ENCODE peak calls at places on chromosomes 7 and 10, in nine cellular contexts. L is left lung, Q is transverse colon, C is cardiac fibroblast, P is lung, B is Calu3, T is GM13977, D is adrenal gland, O is neural progenitor cell. W is an unnamed sample.

GRCh38 chr7:150620061-150620460 is 12.1 kb downstream of the GIMAP6 start:
- DNase-seq in L (no peak), Q (no peak), C (no peak), P (no peak), B (peak), T (no peak), D (no peak), O (no peak), W (no peak)

GRCh38 chr7:28919510-28919909 is 38.6 kb downstream of the TRIL start:
- DNase-seq in L (no peak), Q (no peak), C (no peak), P (no peak), B (no peak), T (no peak), D (no peak), O (no peak), W (no peak)

GRCh38 chr7:29597266-29597665 is 33.6 kb downstream of the PRR15 start:
- DNase-seq in L (no peak), Q (no peak), C (no peak), P (no peak), B (no peak), T (no peak), D (no peak), O (no peak), W (no peak)

GRCh38 chr7:28207486-28208158 is 27.0 kb upstream of the JAZF1 start:
- DNase-seq in L (no peak), Q (no peak), C (peak), P (no peak), B (no peak), T (peak), D (no peak), O (no peak), W (no peak)

GRCh38 chr7:146709628-146710027 is 593.0 kb downstream of the CNTNAP2 start:
- DNase-seq in L (no peak), Q (no peak), C (no peak), P (no peak), B (no peak), T (no peak), D (no peak), O (no peak), W (no peak)

GRCh38 chr10:80504158-80504811 is 33.4 kb upstream of the SH2D4B start:
- DNase-seq in L (peak), Q (peak), C (no peak), P (no peak), B (no peak), T (no peak), D (no peak), O (no peak), W (peak)

GRCh38 chr10:6083523-6084475 is 5.0 kb upstream of the RBM17 start:
- DNase-seq in L (no peak), Q (no peak), C (peak), P (no peak), B (no peak), T (no peak), D (no peak), O (no peak), W (no peak)

GRCh38 chr7:116311816-116312471 is 101.6 kb downstream of the TES start:
- DNase-seq in L (no peak), Q (no peak), C (no peak), P (no peak), B (no peak), T (no peak), D (no peak), O (no peak), W (no peak)

GRCh38 chr10:2214035-2214434 is 476.7 kb upstream of the ADARB2 start:
- DNase-seq in L (no peak), Q (no peak), C (no peak), P (no peak), B (peak), T (no peak), D (no peak), O (no peak), W (no peak)

GRCh38 chr10:130464426-130464825 is 328.2 kb downstream of the GLRX3 start:
- DNase-seq in L (no peak), Q (no peak), C (no peak), P (no peak), B (no peak), T (no peak), D (no peak), O (no peak), W (no peak)

GRCh38 chr10:72564596-72564995 is 61.3 kb downstream of the MICU1 start:
- DNase-seq in L (peak), Q (no peak), C (peak), P (peak), B (no peak), T (peak), D (no peak), O (no peak), W (no peak)

GRCh38 chr10:43116596-43116995 is 21.6 kb upstream of the CSGALNACT2 start:
- DNase-seq in L (no peak), Q (no peak), C (no peak), P (no peak), B (no peak), T (no peak), D (no peak), O (no peak), W (no peak)

GRCh38 chr7:100687740-100688592 is 6.1 kb downstream of the GIGYF1 start:
- DNase-seq in L (no peak), Q (no peak), C (no peak), P (no peak), B (no peak), T (no peak), D (peak), O (no peak), W (no peak)

GRCh38 chr10:5692476-5693358 is 8.1 kb downstream of the TASOR2 start:
- DNase-seq in L (peak), Q (peak), C (peak), P (peak), B (peak), T (peak), D (peak), O (peak), W (peak)

GRCh38 chr10:49330127-49330665 is 31.2 kb downstream of the C10orf71 start:
- DNase-seq in L (no peak), Q (no peak), C (no peak), P (no peak), B (no peak), T (no peak), D (no peak), O (no peak), W (no peak)

GRCh38 chr7:85405016-85405415 is 218.2 kb upstream of the SEMA3D start:
- DNase-seq in L (no peak), Q (no peak), C (peak), P (no peak), B (no peak), T (no peak), D (no peak), O (no peak), W (no peak)

GRCh38 chr7:83824214-83824613 is 175.3 kb upstream of the SEMA3E start:
- DNase-seq in L (no peak), Q (no peak), C (no peak), P (no peak), B (no peak), T (no peak), D (no peak), O (no peak), W (no peak)

GRCh38 chr7:26167293-26167934 is 15.4 kb downstream of the NFE2L3 start:
- DNase-seq in L (no peak), Q (no peak), C (no peak), P (no peak), B (no peak), T (no peak), D (no peak), O (no peak), W (no peak)

GRCh38 chr10:96390460-96390864 is 31.7 kb upstream of the OPALIN start:
- DNase-seq in L (no peak), Q (peak), C (no peak), P (no peak), B (no peak), T (no peak), D (peak), O (no peak), W (no peak)

GRCh38 chr7:158123214-158123613 is 464.4 kb downstream of the PTPRN2 start:
- DNase-seq in L (no peak), Q (no peak), C (no peak), P (no peak), B (no peak), T (no peak), D (no peak), O (no peak), W (no peak)

GRCh38 chr7:151658778-151659177 is 139.1 kb upstream of the RHEB start:
- DNase-seq in L (no peak), Q (no peak), C (no peak), P (no peak), B (no peak), T (no peak), D (no peak), O (no peak), W (no peak)

GRCh38 chr7:74405191-74405898 is 48.4 kb upstream of the GTF2IRD1 start:
- DNase-seq in L (no peak), Q (no peak), C (no peak), P (no peak), B (no peak), T (no peak), D (no peak), O (peak), W (no peak)

GRCh38 chr10:93098816-93099215 is 25.1 kb downstream of the CYP26A1 start:
- DNase-seq in L (no peak), Q (no peak), C (no peak), P (no peak), B (no peak), T (no peak), D (no peak), O (no peak), W (no peak)

GRCh38 chr10:88361995-88362540 is 221.1 kb downstream of the RNLS start:
- DNase-seq in L (no peak), Q (no peak), C (no peak), P (no peak), B (no peak), T (no peak), D (no peak), O (no peak), W (no peak)

DNA sequence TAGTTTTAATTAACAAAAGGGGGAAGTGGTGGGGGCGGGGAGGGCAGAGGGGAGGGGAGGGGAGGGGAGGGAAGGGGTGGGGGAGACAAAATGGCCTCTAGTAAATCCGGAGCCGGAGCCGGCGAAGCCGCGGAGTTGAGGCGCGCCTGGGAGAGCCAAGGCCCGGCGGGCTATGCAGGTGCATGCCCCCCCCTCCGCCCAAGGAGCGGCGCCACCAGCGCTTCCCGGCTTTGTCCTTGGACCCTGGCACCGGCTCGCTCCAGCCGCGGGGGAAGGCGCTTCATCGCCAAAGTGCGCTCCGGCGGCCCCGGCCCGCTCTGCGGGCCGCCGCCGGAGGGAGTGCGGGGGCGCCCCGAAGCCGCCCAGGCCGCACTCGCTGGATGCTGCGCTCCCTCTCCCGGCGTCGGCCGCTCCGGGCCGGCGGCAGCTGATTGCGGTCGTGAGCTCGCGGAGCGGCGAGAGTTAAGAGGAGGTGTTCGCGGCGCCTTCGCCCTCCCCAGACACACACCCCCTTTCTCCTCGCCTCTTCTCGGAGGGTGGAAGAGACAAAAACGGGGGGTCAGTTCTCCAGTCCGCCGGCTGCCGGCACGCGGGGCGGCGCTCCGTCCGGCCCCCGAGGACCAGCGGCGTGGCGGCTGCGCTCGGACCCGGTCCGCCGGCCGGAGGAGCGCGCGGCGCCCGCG is at the start of gene LRRC4:
- DNase-seq in L (peak), Q (peak), C (no peak), P (no peak), B (peak), T (peak), D (peak), O (peak), W (no peak)
- TF ChIP-seq CTCF in L (no peak), Q (no peak), C (no peak), P (no peak), B (no peak), T (no peak), D (no peak), O (peak), W (no peak)

GRCh38 chr10:25890995-25891394 is 43.0 kb upstream of the MYO3A start:
- DNase-seq in L (no peak), Q (no peak), C (no peak), P (no peak), B (no peak), T (no peak), D (no peak), O (no peak), W (no peak)

DNA sequence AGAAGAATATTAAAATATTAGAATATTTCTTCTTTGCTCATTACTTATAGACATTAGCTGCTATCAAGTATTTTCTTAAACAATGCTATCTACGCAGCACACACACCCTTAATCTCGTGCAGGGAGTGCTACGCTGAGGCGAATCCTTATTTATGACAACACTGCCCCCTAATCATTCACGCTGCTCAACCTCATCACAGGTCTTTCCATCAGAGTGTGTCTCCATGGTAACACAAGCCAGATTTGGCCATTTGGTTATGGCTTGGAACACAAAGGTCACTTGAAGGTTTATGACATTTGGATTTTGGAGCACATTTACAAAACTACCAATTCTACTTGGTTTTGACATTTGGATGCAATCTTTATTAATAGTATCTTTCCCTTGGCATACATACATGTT is 45.4 kb upstream of the MYO3A start:
- DNase-seq in L (no peak), Q (no peak), C (no peak), P (no peak), B (no peak), T (no peak), D (no peak), O (no peak), W (no peak)
- TF ChIP-seq CTCF in L (no peak), Q (no peak), C (no peak), P (no peak), B (no peak), T (no peak), D (no peak), O (no peak), W (no peak)

GRCh38 chr10:123995461-123996131 is 97.8 kb downstream of the CHST15 start:
- DNase-seq in L (peak), Q (peak), C (peak), P (peak), B (peak), T (peak), D (peak), O (peak), W (peak)
- TF ChIP-seq CTCF in L (peak), Q (peak), C (peak), P (peak), B (peak), T (peak), D (peak), O (peak), W (peak)

GRCh38 chr7:17786314-17786852 is 153.9 kb downstream of the SNX13 start:
- DNase-seq in L (no peak), Q (no peak), C (no peak), P (no peak), B (no peak), T (no peak), D (no peak), O (peak), W (no peak)

GRCh38 chr7:17782216-17782549 is 158.1 kb downstream of the SNX13 start:
- DNase-seq in L (no peak), Q (no peak), C (no peak), P (no peak), B (no peak), T (no peak), D (no peak), O (no peak), W (no peak)

GRCh38 chr7:17781491-17782215 is 158.6 kb downstream of the SNX13 start:
- DNase-seq in L (no peak), Q (no peak), C (peak), P (no peak), B (peak), T (no peak), D (no peak), O (no peak), W (no peak)

DNA sequence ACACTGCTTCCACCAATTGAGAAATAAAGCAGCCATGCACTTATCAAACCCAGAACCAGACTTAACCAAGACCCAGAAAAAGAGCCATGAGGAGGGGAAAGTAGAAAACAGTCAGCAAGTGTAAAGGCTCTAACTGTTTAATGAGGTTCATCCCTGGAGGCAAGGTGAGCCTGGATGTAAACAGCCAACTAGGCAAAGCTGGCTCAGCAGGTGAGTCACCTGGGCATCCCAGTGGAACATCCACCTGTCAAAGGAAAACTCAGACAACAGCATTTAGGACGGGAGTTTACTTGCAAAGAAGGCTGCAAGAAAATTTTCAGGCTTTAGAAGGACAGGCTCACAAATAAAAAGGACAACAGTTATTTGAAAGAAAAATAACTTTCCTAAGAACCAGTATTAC is 153.0 kb downstream of the SNX13 start:
- DNase-seq in L (no peak), Q (no peak), C (no peak), P (no peak), B (no peak), T (no peak), D (no peak), O (no peak), W (no peak)
- TF ChIP-seq CTCF in L (no peak), Q (no peak), C (no peak), P (no peak), B (no peak), T (no peak), D (no peak), O (no peak), W (no peak)

DNA sequence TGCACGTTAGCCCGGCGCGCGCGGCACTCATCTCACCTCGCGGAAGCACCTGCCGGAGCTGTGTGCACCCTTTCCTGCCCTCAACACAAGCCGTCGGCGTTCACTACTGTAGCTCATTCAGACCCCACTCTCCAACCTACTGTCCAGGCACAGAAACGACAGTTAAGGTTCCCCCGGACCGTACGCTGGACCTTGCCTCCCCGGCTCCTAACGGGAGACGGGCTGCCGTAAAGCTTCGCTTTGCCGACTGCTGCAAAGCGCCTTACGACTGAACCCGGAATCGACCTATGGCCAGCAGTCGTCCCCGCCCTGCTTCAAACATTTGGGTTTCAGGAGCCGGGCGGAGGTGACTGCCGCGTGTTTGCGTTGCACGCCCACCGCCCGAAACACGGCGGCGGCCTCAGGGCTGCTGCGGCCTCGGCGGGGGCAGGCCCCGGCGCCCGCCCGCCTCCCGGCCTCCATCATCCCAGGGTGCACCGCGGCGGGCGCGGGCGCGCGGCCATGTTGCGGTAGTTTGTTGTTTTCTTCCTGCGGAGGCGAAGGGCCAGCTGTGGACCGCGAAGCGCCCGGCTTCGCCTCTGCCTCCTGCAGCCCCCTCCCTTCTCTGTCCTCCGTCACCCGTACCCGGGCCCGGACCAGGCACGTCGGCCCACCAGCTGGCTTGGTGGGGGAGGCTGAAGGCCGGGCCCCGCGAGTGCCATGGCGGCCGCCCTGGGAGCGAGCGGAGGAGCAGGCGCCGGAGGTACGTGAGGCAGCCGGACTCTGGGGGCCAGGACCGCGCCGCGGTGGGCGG is at the start of gene RBM33:
- DNase-seq in L (peak), Q (peak), C (peak), P (peak), B (peak), T (peak), D (peak), O (peak), W (peak)
- TF ChIP-seq CTCF in L (no peak), Q (no peak), C (no peak), P (no peak), B (no peak), T (no peak), D (no peak), O (no peak), W (no peak)

GRCh38 chr10:35387768-35388167 is 51.5 kb downstream of the CCNY start:
- DNase-seq in L (no peak), Q (no peak), C (peak), P (no peak), B (peak), T (no peak), D (no peak), O (no peak), W (no peak)

GRCh38 chr10:35388197-35388596 is 51.9 kb downstream of the CCNY start:
- DNase-seq in L (no peak), Q (no peak), C (no peak), P (no peak), B (no peak), T (no peak), D (no peak), O (no peak), W (no peak)

GRCh38 chr10:35388682-35389081 is 52.4 kb downstream of the CCNY start:
- DNase-seq in L (no peak), Q (no peak), C (no peak), P (no peak), B (no peak), T (no peak), D (no peak), O (no peak), W (no peak)

GRCh38 chr10:35384265-35384868 is 48.1 kb downstream of the CCNY start:
- DNase-seq in L (no peak), Q (no peak), C (no peak), P (no peak), B (no peak), T (no peak), D (no peak), O (no peak), W (no peak)

GRCh38 chr10:35386594-35387174 is 50.4 kb downstream of the CCNY start:
- DNase-seq in L (no peak), Q (no peak), C (peak), P (no peak), B (peak), T (no peak), D (peak), O (peak), W (no peak)
- TF ChIP-seq CTCF in L (no peak), Q (no peak), C (no peak), P (no peak), B (no peak), T (no peak), D (no peak), O (no peak), W (no peak)

W was measured in CD14-positive monocyte.